ENCODE peak calls at places on chromosomes 13 and 19, in five cellular contexts. One of them, this sample, is unnamed. For H3K4me1, the result is how much of the 10 kb centered on the place peaks cover.

GRCh38 chr13:52161193-52161646 is 1.8 kb upstream of the NEK3 start:
- DNase-seq in ovary: no peak
- DNase-seq in left lung: no peak
- DNase-seq in psoas muscle: no peak
- DNase-seq in cardiac muscle cell: no peak
- DNase-seq in this sample: no peak

GRCh38 chr19:23823952-23824389 is 65.3 kb upstream of the ZNF681 start:
- DNase-seq in psoas muscle: no peak
- DNase-seq in ovary: no peak
- DNase-seq in left lung: no peak
- DNase-seq in cardiac muscle cell: peak
- DNase-seq in this sample: no peak

GRCh38 chr19:13398780-13399726 is 107.2 kb downstream of the CACNA1A start:
- DNase-seq in psoas muscle: no peak
- DNase-seq in left lung: no peak
- DNase-seq in ovary: no peak
- DNase-seq in cardiac muscle cell: peak
- DNase-seq in this sample: peak

GRCh38 chr19:47480658-47481057 is 3.4 kb downstream of the KPTN start:
- DNase-seq in cardiac muscle cell: no peak
- DNase-seq in ovary: no peak
- DNase-seq in psoas muscle: peak
- DNase-seq in left lung: no peak
- DNase-seq in this sample: no peak

GRCh38 chr19:58229255-58229639 is 533 bp downstream of the ZNF544 start:
- DNase-seq in left lung: no peak
- DNase-seq in ovary: no peak
- DNase-seq in cardiac muscle cell: peak
- DNase-seq in psoas muscle: no peak
- DNase-seq in this sample: no peak

GRCh38 chr13:100892981-100893380 is 218.4 kb upstream of the TMTC4 start:
- DNase-seq in left lung: no peak
- DNase-seq in ovary: no peak
- DNase-seq in psoas muscle: no peak
- DNase-seq in cardiac muscle cell: no peak
- DNase-seq in this sample: no peak

GRCh38 chr19:53357821-53358581 is 7.5 kb upstream of the ZNF525 start:
- DNase-seq in ovary: no peak
- DNase-seq in left lung: no peak
- DNase-seq in psoas muscle: no peak
- DNase-seq in cardiac muscle cell: no peak
- DNase-seq in this sample: no peak

GRCh38 chr13:42384265-42384664 is 112.3 kb downstream of the AKAP11 start:
- DNase-seq in ovary: no peak
- DNase-seq in cardiac muscle cell: no peak
- DNase-seq in left lung: no peak
- DNase-seq in psoas muscle: no peak
- DNase-seq in this sample: no peak

GRCh38 chr13:37648604-37649003 is 50.0 kb upstream of the POSTN start:
- DNase-seq in psoas muscle: no peak
- DNase-seq in left lung: no peak
- DNase-seq in cardiac muscle cell: peak
- DNase-seq in ovary: no peak
- DNase-seq in this sample: no peak

GRCh38 chr13:107977175-107977574 is 238.2 kb downstream of the LIG4 start:
- DNase-seq in psoas muscle: no peak
- DNase-seq in cardiac muscle cell: no peak
- DNase-seq in left lung: no peak
- DNase-seq in ovary: no peak
- DNase-seq in this sample: no peak

GRCh38 chr13:63367522-63368198 is 1952.0 kb upstream of the PCDH20 start:
- DNase-seq in ovary: no peak
- DNase-seq in left lung: no peak
- DNase-seq in cardiac muscle cell: no peak
- DNase-seq in psoas muscle: no peak
- DNase-seq in this sample: no peak

GRCh38 chr13:28117689-28118377 is 17.5 kb upstream of the FLT3 start:
- DNase-seq in cardiac muscle cell: peak
- DNase-seq in ovary: peak
- DNase-seq in left lung: peak
- DNase-seq in psoas muscle: no peak
- DNase-seq in this sample: peak

GRCh38 chr19:33818426-33818825 is 21.8 kb downstream of the KCTD15 start:
- DNase-seq in cardiac muscle cell: no peak
- DNase-seq in psoas muscle: peak
- DNase-seq in left lung: no peak
- DNase-seq in ovary: no peak
- DNase-seq in this sample: no peak

GRCh38 chr13:113877149-113877990 is 13.5 kb upstream of the GAS6 start:
- DNase-seq in cardiac muscle cell: no peak
- DNase-seq in ovary: no peak
- DNase-seq in left lung: no peak
- DNase-seq in psoas muscle: no peak
- DNase-seq in this sample: no peak

GRCh38 chr13:40445557-40445990 is 220.9 kb downstream of the FOXO1 start:
- DNase-seq in psoas muscle: peak
- DNase-seq in ovary: peak
- DNase-seq in cardiac muscle cell: peak
- DNase-seq in left lung: peak
- DNase-seq in this sample: peak

GRCh38 chr19:10049626-10050025 is 36.3 kb downstream of the RDH8 start:
- DNase-seq in psoas muscle: no peak
- DNase-seq in ovary: no peak
- DNase-seq in left lung: no peak
- DNase-seq in cardiac muscle cell: no peak
- DNase-seq in this sample: no peak

GRCh38 chr13:113548171-113548641 is 36.3 kb upstream of the TFDP1 start:
- DNase-seq in cardiac muscle cell: peak
- DNase-seq in psoas muscle: peak
- DNase-seq in ovary: no peak
- DNase-seq in left lung: peak
- DNase-seq in this sample: no peak

GRCh38 chr19:5947435-5947834 is 30.5 kb downstream of the RANBP3 start:
- DNase-seq in left lung: peak
- DNase-seq in ovary: no peak
- DNase-seq in cardiac muscle cell: peak
- DNase-seq in psoas muscle: peak
- DNase-seq in this sample: peak

GRCh38 chr19:11814707-11815050 is 606 bp downstream of the ZNF440 start:
- DNase-seq in cardiac muscle cell: peak
- DNase-seq in ovary: no peak
- DNase-seq in psoas muscle: no peak
- DNase-seq in left lung: no peak
- DNase-seq in this sample: no peak

DNA sequence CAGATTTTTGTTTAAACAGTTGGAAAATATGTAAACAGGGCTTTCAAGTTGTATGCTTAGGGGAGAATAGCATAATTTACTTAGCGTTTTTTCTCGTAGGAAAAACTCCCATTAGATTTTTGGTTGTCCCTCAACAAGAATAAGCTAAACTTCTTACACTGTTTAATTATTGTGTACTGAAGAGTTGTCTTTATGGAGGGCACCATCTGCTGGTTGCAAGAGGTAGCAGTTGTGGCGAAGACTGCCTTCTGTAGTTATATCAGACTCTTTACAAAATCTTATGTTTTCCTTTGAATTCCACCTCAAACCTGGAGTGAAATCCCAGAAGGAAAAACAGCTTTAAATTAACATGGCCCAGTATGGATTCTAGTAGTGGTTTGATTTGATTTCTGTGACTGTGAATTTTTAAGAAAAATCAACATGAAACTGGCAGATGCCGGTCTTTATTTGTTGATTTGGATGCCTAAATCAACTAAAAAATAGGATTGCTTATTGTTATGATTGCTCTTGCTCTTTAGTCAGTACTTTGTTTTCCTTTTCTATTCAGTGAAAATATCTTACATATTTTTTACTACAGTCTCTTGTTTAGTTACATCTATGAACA is 53.4 kb downstream of the PDS5B start:
- DNase-seq in ovary: peak
- DNase-seq in left lung: no peak
- DNase-seq in cardiac muscle cell: peak
- DNase-seq in psoas muscle: peak
- DNase-seq in this sample: no peak
- TF ChIP-seq CTCF in ovary: peak
- TF ChIP-seq CTCF in left lung: peak
- TF ChIP-seq CTCF in cardiac muscle cell: peak
- TF ChIP-seq CTCF in psoas muscle: peak
- TF ChIP-seq CTCF in this sample: peak

DNA sequence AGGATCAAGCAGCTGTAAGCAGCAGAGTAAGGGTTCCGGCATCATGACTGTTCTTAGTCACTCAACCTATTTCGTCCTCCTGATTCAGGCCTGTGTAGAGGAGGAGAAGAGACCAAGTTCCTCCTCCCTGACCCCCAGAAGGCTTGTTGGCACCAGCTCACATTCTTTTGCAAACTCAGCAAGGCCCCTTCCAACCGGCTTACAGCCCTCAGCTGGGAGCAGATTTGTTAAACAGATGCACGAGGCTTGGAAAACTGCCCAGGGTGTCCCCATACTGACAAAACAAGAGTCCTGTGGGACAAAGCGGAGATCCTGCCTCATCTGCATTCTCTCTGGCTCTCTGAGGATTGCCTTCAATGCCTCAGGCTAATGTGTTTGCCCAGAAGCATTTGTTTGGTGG is 113.2 kb upstream of the SOX21 start:
- DNase-seq in cardiac muscle cell: peak
- DNase-seq in ovary: peak
- DNase-seq in left lung: peak
- DNase-seq in psoas muscle: peak
- DNase-seq in this sample: peak
- H3K4me3 ChIP-seq in cardiac muscle cell: no peak
- H3K4me3 ChIP-seq in ovary: no peak
- H3K4me3 ChIP-seq in left lung: no peak
- H3K4me3 ChIP-seq in psoas muscle: no peak
- H3K4me3 ChIP-seq in this sample: no peak

GRCh38 chr19:55613930-55614710 is 8.7 kb downstream of the ZNF865 start:
- DNase-seq in cardiac muscle cell: no peak
- DNase-seq in left lung: no peak
- DNase-seq in ovary: no peak
- DNase-seq in psoas muscle: no peak
- DNase-seq in this sample: no peak

GRCh38 chr19:55617426-55617825 is 6.9 kb downstream of the ZNF784 start:
- DNase-seq in cardiac muscle cell: no peak
- DNase-seq in psoas muscle: no peak
- DNase-seq in left lung: no peak
- DNase-seq in ovary: no peak
- DNase-seq in this sample: no peak

GRCh38 chr19:55614711-55615552 is 9.4 kb downstream of the ZNF784 start:
- DNase-seq in left lung: no peak
- DNase-seq in psoas muscle: no peak
- DNase-seq in cardiac muscle cell: no peak
- DNase-seq in ovary: no peak
- DNase-seq in this sample: no peak

GRCh38 chr19:55616395-55616875 is 7.9 kb downstream of the ZNF784 start:
- DNase-seq in ovary: no peak
- DNase-seq in left lung: no peak
- DNase-seq in cardiac muscle cell: no peak
- DNase-seq in psoas muscle: no peak
- DNase-seq in this sample: no peak

DNA sequence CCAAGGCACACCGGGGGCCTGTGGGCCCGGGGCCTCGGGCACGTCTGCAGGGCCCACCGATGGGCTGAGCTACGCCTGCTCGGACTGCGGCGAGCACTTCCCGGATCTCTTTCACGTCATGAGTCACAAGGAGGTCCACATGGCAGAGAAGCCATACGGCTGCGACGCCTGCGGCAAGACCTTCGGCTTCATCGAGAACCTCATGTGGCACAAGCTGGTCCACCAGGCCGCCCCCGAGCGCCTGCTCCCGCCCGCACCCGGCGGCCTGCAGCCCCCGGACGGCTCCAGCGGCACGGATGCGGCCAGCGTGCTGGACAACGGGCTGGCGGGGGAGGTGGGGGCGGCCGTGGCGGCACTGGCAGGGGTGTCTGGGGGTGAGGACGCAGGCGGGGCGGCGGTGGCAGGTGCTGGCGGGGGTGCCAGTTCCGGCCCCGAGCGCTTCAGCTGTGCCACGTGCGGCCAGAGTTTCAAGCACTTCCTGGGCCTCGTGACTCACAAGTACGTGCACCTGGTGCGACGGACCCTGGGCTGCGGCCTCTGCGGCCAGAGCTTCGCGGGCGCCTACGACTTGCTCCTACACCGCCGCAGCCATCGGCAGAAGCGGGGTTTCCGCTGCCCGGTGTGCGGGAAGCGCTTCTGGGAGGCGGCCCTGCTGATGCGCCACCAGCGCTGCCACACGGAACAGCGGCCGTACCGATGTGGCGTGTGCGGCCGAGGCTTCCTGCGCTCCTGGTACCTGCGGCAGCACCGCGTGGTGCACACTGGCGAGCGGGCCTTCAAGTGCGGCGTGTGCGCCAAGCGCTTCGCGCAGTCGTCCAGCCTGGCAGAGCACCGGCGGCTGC is 8.6 kb downstream of the ZNF784 start:
- DNase-seq in left lung: no peak
- DNase-seq in psoas muscle: no peak
- DNase-seq in ovary: no peak
- DNase-seq in cardiac muscle cell: no peak
- DNase-seq in this sample: no peak
- H3K4me1 ChIP-seq in left lung: under half
- H3K4me1 ChIP-seq in psoas muscle: under half
- H3K4me1 ChIP-seq in ovary: under half
- H3K4me1 ChIP-seq in cardiac muscle cell: under half
- H3K4me1 ChIP-seq in this sample: under half

GRCh38 chr13:76826527-76826926 is 59.7 kb downstream of the KCTD12 start:
- DNase-seq in left lung: no peak
- DNase-seq in ovary: no peak
- DNase-seq in psoas muscle: no peak
- DNase-seq in cardiac muscle cell: no peak
- DNase-seq in this sample: no peak

GRCh38 chr13:76823969-76824368 is 62.2 kb downstream of the KCTD12 start:
- DNase-seq in ovary: no peak
- DNase-seq in cardiac muscle cell: no peak
- DNase-seq in left lung: no peak
- DNase-seq in psoas muscle: no peak
- DNase-seq in this sample: no peak

GRCh38 chr13:76820759-76821158 is 65.4 kb downstream of the KCTD12 start:
- DNase-seq in psoas muscle: peak
- DNase-seq in left lung: no peak
- DNase-seq in cardiac muscle cell: peak
- DNase-seq in ovary: peak
- DNase-seq in this sample: peak

GRCh38 chr13:76825415-76825814 is 60.8 kb downstream of the KCTD12 start:
- DNase-seq in left lung: no peak
- DNase-seq in psoas muscle: no peak
- DNase-seq in cardiac muscle cell: peak
- DNase-seq in ovary: no peak
- DNase-seq in this sample: no peak

DNA sequence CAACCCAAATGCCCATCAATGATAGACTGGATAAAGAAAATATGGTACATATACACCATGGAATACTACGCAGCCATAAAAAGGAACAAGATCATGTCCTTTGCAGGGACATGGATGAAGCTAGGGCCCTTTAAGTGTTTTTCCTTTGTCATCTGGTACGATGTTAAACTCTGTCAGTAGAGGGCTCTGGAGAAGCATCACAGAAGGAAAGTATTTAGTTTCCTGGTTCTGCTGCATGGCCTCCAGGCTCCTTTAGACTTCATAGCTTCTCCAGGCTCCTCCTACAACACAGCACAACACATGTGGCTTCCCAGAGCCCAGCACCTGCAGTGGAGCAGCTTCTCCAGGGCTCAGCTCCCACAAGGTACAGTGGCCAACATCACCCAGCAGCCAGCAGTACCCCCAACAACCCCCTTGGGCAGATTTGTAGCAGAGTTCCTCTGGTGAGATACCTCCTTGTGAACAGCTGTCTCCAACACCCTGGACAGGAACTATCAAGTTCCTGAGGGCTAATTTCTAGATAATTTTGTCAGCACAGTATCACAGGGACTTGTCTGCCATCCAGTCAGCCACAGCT is 63.4 kb downstream of the KCTD12 start:
- DNase-seq in cardiac muscle cell: peak
- DNase-seq in left lung: no peak
- DNase-seq in ovary: no peak
- DNase-seq in psoas muscle: no peak
- DNase-seq in this sample: no peak
- TF ChIP-seq CTCF in cardiac muscle cell: peak
- TF ChIP-seq CTCF in left lung: no peak
- TF ChIP-seq CTCF in ovary: no peak
- TF ChIP-seq CTCF in psoas muscle: no peak
- TF ChIP-seq CTCF in this sample: peak